ENCODE peak calls at places on chromosome 4, in ten cellular contexts. O is ovary, T is H9, H is sigmoid colon, K is A549, I is tibial artery, Y is right atrium auricular region, F is psoas muscle, E is coronary artery, G is HCT116. R is an unnamed sample.

GRCh38 chr4:183996868-183997267 is 91.8 kb downstream of the STOX2 start:
- DNase-seq in O (no peak), T (no peak), H (no peak), K (no peak), I (no peak), Y (no peak), F (no peak), E (no peak), G (no peak), R (no peak)

GRCh38 chr4:143085224-143085623 is 99.5 kb upstream of the USP38 start:
- DNase-seq in O (no peak), T (no peak), H (no peak), K (no peak), I (no peak), Y (no peak), F (no peak), E (no peak), G (no peak), R (no peak)

GRCh38 chr4:1246901-1247810 is 1.8 kb downstream of the CTBP1 start:
- DNase-seq in O (peak; percentile 49), T (peak; percentile 27), H (peak; percentile 66), K (no peak), I (peak; percentile 21), Y (no peak), F (peak; percentile 60), E (peak; percentile 72), G (no peak), R (peak; percentile 55)

GRCh38 chr4:145034727-145035211 is 63.2 kb downstream of the ANAPC10 start:
- DNase-seq in O (no peak), T (no peak), H (no peak), K (no peak), I (no peak), Y (no peak), F (peak; percentile 58), E (no peak), G (peak; percentile 55), R (peak; percentile 12)

GRCh38 chr4:173288296-173288695 is 45.9 kb downstream of the HMGB2 start:
- DNase-seq in O (no peak), T (peak; percentile 65), H (peak; percentile 81), K (peak; percentile 5), I (peak; percentile 80), Y (peak; percentile 86), F (no peak), E (no peak), G (peak; percentile 37), R (peak; percentile 85)

GRCh38 chr4:147418206-147418605 is 62.7 kb upstream of the EDNRA start:
- DNase-seq in O (no peak), T (no peak), H (no peak), K (no peak), I (no peak), Y (no peak), F (no peak), E (no peak), G (no peak), R (no peak)

GRCh38 chr4:30719363-30720020 is 677 bp upstream of the PCDH7 start:
- DNase-seq in O (peak; percentile 45), T (peak; percentile 69), H (peak; percentile 86), K (peak; percentile 18), I (peak; percentile 72), Y (no peak), F (peak; percentile 57), E (peak; percentile 91), G (no peak), R (peak; percentile 76)

GRCh38 chr4:173332021-173332487 is 2.1 kb downstream of the HMGB2 start:
- DNase-seq in O (no peak), T (no peak), H (no peak), K (no peak), I (no peak), Y (no peak), F (no peak), E (no peak), G (no peak), R (no peak)

GRCh38 chr4:15344041-15344440 is 83.8 kb upstream of the C1QTNF7 start:
- DNase-seq in O (no peak), T (no peak), H (no peak), K (no peak), I (no peak), Y (no peak), F (no peak), E (no peak), G (no peak), R (no peak)

GRCh38 chr4:57233391-57233790 is 123.2 kb upstream of the IGFBP7 start:
- DNase-seq in O (no peak), T (no peak), H (no peak), K (no peak), I (no peak), Y (no peak), F (no peak), E (no peak), G (no peak), R (peak; percentile 13)

GRCh38 chr4:113635739-113636437 is 125.7 kb downstream of the CAMK2D start:
- DNase-seq in O (no peak), T (no peak), H (no peak), K (no peak), I (no peak), Y (no peak), F (no peak), E (no peak), G (no peak), R (no peak)

GRCh38 chr4:48110452-48110978 is 23.5 kb downstream of the TXK start:
- DNase-seq in O (no peak), T (no peak), H (no peak), K (no peak), I (no peak), Y (no peak), F (no peak), E (no peak), G (no peak), R (no peak)

GRCh38 chr4:48546336-48546735 is 56.3 kb downstream of the ZAR1 start:
- DNase-seq in O (no peak), T (no peak), H (no peak), K (no peak), I (no peak), Y (no peak), F (no peak), E (no peak), G (peak; percentile 12), R (peak; percentile 44)

GRCh38 chr4:167475951-167476350 is 241.7 kb upstream of the SPOCK3 start:
- DNase-seq in O (no peak), T (no peak), H (no peak), K (no peak), I (no peak), Y (no peak), F (no peak), E (no peak), G (no peak), R (no peak)

GRCh38 chr4:8699063-8699385 is 106.5 kb downstream of the CPZ start:
- DNase-seq in O (no peak), T (peak; percentile 12), H (no peak), K (no peak), I (no peak), Y (no peak), F (no peak), E (peak; percentile 57), G (no peak), R (no peak)

GRCh38 chr4:14568356-14568755 is 433.9 kb upstream of the CPEB2 start:
- DNase-seq in O (no peak), T (no peak), H (no peak), K (no peak), I (no peak), Y (no peak), F (no peak), E (no peak), G (no peak), R (no peak)

GRCh38 chr4:74501579-74501978 is 56.6 kb downstream of the AREG start:
- DNase-seq in O (no peak), T (no peak), H (no peak), K (no peak), I (no peak), Y (no peak), F (no peak), E (no peak), G (no peak), R (no peak)

GRCh38 chr4:74503580-74503979 is 58.6 kb downstream of the AREG start:
- DNase-seq in O (no peak), T (no peak), H (no peak), K (no peak), I (no peak), Y (no peak), F (no peak), E (no peak), G (no peak), R (no peak)

GRCh38 chr4:74499986-74500781 is 55.2 kb downstream of the AREG start:
- DNase-seq in O (no peak), T (no peak), H (no peak), K (no peak), I (no peak), Y (no peak), F (no peak), E (no peak), G (no peak), R (no peak)

GRCh38 chr4:74504212-74504611 is 59.3 kb downstream of the AREG start:
- DNase-seq in O (no peak), T (no peak), H (no peak), K (no peak), I (no peak), Y (no peak), F (no peak), E (no peak), G (no peak), R (no peak)
- H3K27ac ChIP-seq in O (no peak overlapping the region), T (no peak overlapping the region), H (no peak overlapping the region), K (no peak overlapping the region), I (no peak overlapping the region), Y (no peak overlapping the region), F (no peak overlapping the region), E (no peak overlapping the region), G (no peak overlapping the region), R (no peak overlapping the region)

GRCh38 chr4:73019462-73020047 is 50.0 kb downstream of the COX18 start:
- DNase-seq in O (no peak), T (no peak), H (no peak), K (peak; percentile 6), I (no peak), Y (no peak), F (no peak), E (no peak), G (peak; percentile 23), R (peak; percentile 74)
- TF ChIP-seq CTCF in O (peak; percentile 50), T (peak; percentile 82), H (no peak), K (peak; percentile 73), I (peak; percentile 65), Y (peak; percentile 55), F (peak; percentile 62), E (peak; percentile 53), G (peak; percentile 77), R (peak; percentile 80)

DNA sequence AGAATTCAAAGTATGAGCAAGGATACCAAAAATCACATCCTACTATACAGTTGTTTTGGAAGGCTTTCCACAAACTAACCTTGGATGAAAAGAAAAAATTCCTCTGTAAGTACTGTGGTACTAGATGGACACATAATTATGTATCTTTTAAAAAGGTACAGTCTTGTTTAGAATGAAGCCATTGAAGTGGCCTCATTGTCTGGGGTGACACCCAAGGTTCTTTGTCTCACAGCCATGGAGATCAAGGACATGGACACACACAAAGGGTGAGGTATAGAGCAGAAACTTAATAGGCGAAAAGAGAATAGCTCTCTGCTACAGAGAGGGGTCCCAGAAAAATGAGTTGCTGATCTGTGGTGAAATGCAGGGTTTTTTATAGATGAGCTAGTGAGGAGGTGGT is 16.8 kb upstream of the HERC5 start:
- DNase-seq in O (no peak), T (no peak), H (no peak), K (no peak), I (no peak), Y (no peak), F (no peak), E (no peak), G (no peak), R (no peak)
- H3K27ac ChIP-seq in O (no peak overlapping the region), T (no peak overlapping the region), H (no peak overlapping the region), K (no peak overlapping the region), I (no peak overlapping the region), Y (no peak overlapping the region), F (no peak overlapping the region), E (no peak overlapping the region), G (no peak overlapping the region), R (no peak overlapping the region)

GRCh38 chr4:123176605-123177004 is 220.0 kb upstream of the SPRY1 start:
- DNase-seq in O (no peak), T (no peak), H (no peak), K (no peak), I (no peak), Y (no peak), F (no peak), E (no peak), G (no peak), R (no peak)
- TF ChIP-seq CTCF in O (no peak), T (no peak), H (no peak), K (no peak), I (no peak), Y (no peak), F (no peak), E (no peak), G (no peak), R (no peak)

R was measured in hepatocyte.